ENCODE peak calls at places on chromosomes 11 and 22, in nine cellular contexts. U, R, L, S, M, B, E, V and Y are unnamed samples.

GRCh38 chr11:124798991-124799383 is 1.2 kb downstream of the MSANTD2 start:
- DNase-seq in U (peak), R (peak), L (no peak), S (no peak), M (peak), B (peak), E (peak), V (peak), Y (peak)

GRCh38 chr11:68651985-68652682 is 32.2 kb upstream of the GAL start:
- DNase-seq in U (no peak), R (no peak), L (no peak), S (no peak), M (no peak), B (no peak), E (no peak), V (no peak), Y (no peak)

GRCh38 chr11:100630898-100631297 is 56.2 kb upstream of the ARHGAP42 start:
- DNase-seq in U (no peak), R (no peak), L (no peak), S (no peak), M (no peak), B (no peak), E (no peak), V (no peak), Y (no peak)

GRCh38 chr11:75237050-75237449 is 3.5 kb upstream of the TPBGL start:
- DNase-seq in U (no peak), R (no peak), L (no peak), S (no peak), M (no peak), B (no peak), E (no peak), V (no peak), Y (no peak)

GRCh38 chr11:112784323-112785073 is 176.7 kb upstream of the NCAM1 start:
- DNase-seq in U (no peak), R (peak), L (peak), S (no peak), M (peak), B (peak), E (no peak), V (no peak), Y (peak)

GRCh38 chr11:35077709-35078695 is 61.0 kb upstream of the CD44 start:
- DNase-seq in U (peak), R (no peak), L (no peak), S (peak), M (no peak), B (no peak), E (peak), V (peak), Y (peak)

GRCh38 chr11:33735166-33735425 is 1.1 kb downstream of the CD59 start:
- DNase-seq in U (no peak), R (no peak), L (peak), S (no peak), M (peak), B (peak), E (peak), V (no peak), Y (peak)

GRCh38 chr11:36512016-36512415 is 1.9 kb upstream of the TRAF6 start:
- DNase-seq in U (no peak), R (no peak), L (no peak), S (no peak), M (peak), B (no peak), E (no peak), V (no peak), Y (peak)

GRCh38 chr11:76524461-76524860 is 79.6 kb downstream of the EMSY start:
- DNase-seq in U (peak), R (no peak), L (no peak), S (peak), M (no peak), B (no peak), E (no peak), V (no peak), Y (no peak)

GRCh38 chr11:1576825-1577224 is 4.8 kb upstream of the DUSP8 start:
- DNase-seq in U (no peak), R (no peak), L (no peak), S (no peak), M (no peak), B (no peak), E (no peak), V (no peak), Y (no peak)

GRCh38 chr11:126816655-126817054 is 183.9 kb downstream of the KIRREL3 start:
- DNase-seq in U (no peak), R (no peak), L (peak), S (no peak), M (no peak), B (no peak), E (no peak), V (peak), Y (peak)

GRCh38 chr11:125902927-125903752 is at the start of gene PUS3:
- DNase-seq in U (peak), R (peak), L (peak), S (peak), M (peak), B (peak), E (peak), V (peak), Y (peak)

GRCh38 chr11:45920531-45921477 is 1.7 kb upstream of the LARGE2 start:
- DNase-seq in U (no peak), R (peak), L (peak), S (no peak), M (no peak), B (no peak), E (no peak), V (no peak), Y (no peak)

GRCh38 chr11:1086171-1087102 is 11.8 kb downstream of the MUC2 start:
- DNase-seq in U (no peak), R (no peak), L (no peak), S (no peak), M (no peak), B (no peak), E (no peak), V (no peak), Y (no peak)

GRCh38 chr22:35987487-35987886 is 41.1 kb downstream of the RBFOX2 start:
- DNase-seq in U (no peak), R (peak), L (no peak), S (no peak), M (peak), B (no peak), E (no peak), V (no peak), Y (peak)

GRCh38 chr11:8959546-8960166 is 4.6 kb downstream of the TMEM9B start:
- DNase-seq in U (peak), R (peak), L (peak), S (peak), M (peak), B (peak), E (peak), V (peak), Y (peak)
- H3K4me3 ChIP-seq in U (no peak), R (no peak), L (no peak), S (no peak), M (no peak), B (no peak), E (no peak), V (no peak), Y (peak)

GRCh38 chr22:29299136-29299900 is 7.1 kb upstream of the GAS2L1 start:
- DNase-seq in U (no peak), R (no peak), L (no peak), S (no peak), M (no peak), B (no peak), E (no peak), V (no peak), Y (no peak)
- TF ChIP-seq EZH2phosphoT487 in U (no peak), R (no peak), L (no peak), S (no peak), M (no peak), B (no peak), E (no peak), V (no peak), Y (no peak)

GRCh38 chr22:23522642-23523251 is 57.3 kb downstream of the IGLL1 start:
- DNase-seq in U (peak), R (peak), L (peak), S (no peak), M (peak), B (peak), E (no peak), V (no peak), Y (peak)
- H3K4me3 ChIP-seq in U (peak), R (no peak), L (peak), S (no peak), M (no peak), B (peak), E (no peak), V (no peak), Y (peak)

GRCh38 chr11:16070573-16070972 is 285.8 kb downstream of the SOX6 start:
- DNase-seq in U (no peak), R (no peak), L (peak), S (no peak), M (no peak), B (peak), E (no peak), V (no peak), Y (no peak)
- TF ChIP-seq EZH2phosphoT487 in U (no peak), R (no peak), L (no peak), S (no peak), M (no peak), B (no peak), E (no peak), V (no peak), Y (no peak)

DNA sequence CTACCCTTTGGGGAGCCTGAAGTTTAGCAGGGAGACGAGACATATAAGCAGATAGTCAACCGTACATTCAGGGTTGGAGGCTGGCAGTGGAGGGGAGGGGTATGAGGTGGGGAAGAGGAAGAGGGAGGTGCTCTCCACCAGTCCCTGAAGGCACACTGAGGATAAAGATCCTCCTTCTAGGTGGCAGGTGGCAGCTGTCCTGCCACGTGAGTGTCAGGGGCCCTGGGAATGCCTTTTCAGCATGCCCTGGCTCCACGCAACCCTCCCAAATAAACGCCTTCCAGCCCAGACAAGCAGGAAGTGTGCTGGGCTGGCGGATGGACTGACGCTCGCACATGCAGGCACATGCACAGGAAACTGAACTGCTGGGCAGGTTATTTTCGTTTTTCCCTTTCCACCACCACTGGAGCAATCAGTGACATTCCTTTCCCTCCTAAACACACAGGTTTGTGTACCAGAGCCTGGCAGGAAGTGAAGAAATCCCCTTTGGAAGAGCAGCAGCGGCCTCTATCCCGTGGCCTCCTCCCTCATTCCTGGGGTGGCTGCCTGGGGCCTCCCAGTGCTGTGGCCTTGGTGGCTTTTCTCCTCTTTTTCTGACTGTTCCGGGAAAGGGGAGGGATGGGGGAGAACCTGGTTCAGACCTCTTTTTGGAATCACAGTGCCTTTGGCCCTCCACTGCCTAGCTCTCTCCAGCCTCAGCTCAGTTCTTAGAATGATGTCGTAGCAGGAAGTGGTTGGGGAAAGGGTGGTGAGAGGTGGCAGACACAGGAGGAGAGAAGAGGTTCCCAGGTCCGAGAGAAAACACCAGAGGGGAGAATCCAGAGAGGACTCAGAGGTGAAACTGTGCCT is 157.0 kb upstream of the TIMP3 start:
- DNase-seq in U (no peak), R (no peak), L (no peak), S (no peak), M (peak), B (peak), E (no peak), V (no peak), Y (peak)
- H3K4me3 ChIP-seq in U (no peak), R (no peak), L (no peak), S (no peak), M (no peak), B (no peak), E (no peak), V (no peak), Y (no peak)

GRCh38 chr11:103948331-103948730 is 88.1 kb upstream of the DDI1 start:
- DNase-seq in U (no peak), R (no peak), L (no peak), S (no peak), M (no peak), B (no peak), E (no peak), V (no peak), Y (no peak)

GRCh38 chr11:103944251-103944944 is 92.0 kb upstream of the DDI1 start:
- DNase-seq in U (no peak), R (no peak), L (no peak), S (no peak), M (no peak), B (no peak), E (no peak), V (no peak), Y (no peak)

GRCh38 chr11:103949781-103950180 is 86.7 kb upstream of the DDI1 start:
- DNase-seq in U (no peak), R (no peak), L (no peak), S (no peak), M (no peak), B (no peak), E (no peak), V (no peak), Y (no peak)

GRCh38 chr11:103946793-103947565 is 89.5 kb upstream of the DDI1 start:
- DNase-seq in U (no peak), R (no peak), L (no peak), S (no peak), M (no peak), B (no peak), E (no peak), V (no peak), Y (peak)

GRCh38 chr11:103947566-103947919 is 88.9 kb upstream of the DDI1 start:
- DNase-seq in U (peak), R (no peak), L (no peak), S (no peak), M (no peak), B (no peak), E (no peak), V (no peak), Y (peak)
- TF ChIP-seq EZH2phosphoT487 in U (no peak), R (no peak), L (no peak), S (no peak), M (no peak), B (no peak), E (no peak), V (no peak), Y (no peak)

GRCh38 chr22:46055176-46055850 is 78.4 kb upstream of the WNT7B start:
- DNase-seq in U (peak), R (peak), L (no peak), S (no peak), M (no peak), B (no peak), E (peak), V (no peak), Y (peak)
- H3K4me3 ChIP-seq in U (peak), R (peak), L (no peak), S (peak), M (no peak), B (no peak), E (peak), V (peak), Y (peak)

GRCh38 chr11:119616586-119617342 is 112.2 kb downstream of the NECTIN1 start:
- DNase-seq in U (no peak), R (no peak), L (no peak), S (no peak), M (no peak), B (no peak), E (no peak), V (no peak), Y (no peak)
- TF ChIP-seq EZH2phosphoT487 in U (no peak), R (no peak), L (no peak), S (no peak), M (no peak), B (no peak), E (no peak), V (no peak), Y (no peak)

GRCh38 chr11:64134963-64135362 is 30.9 kb downstream of the MACROD1 start:
- DNase-seq in U (no peak), R (no peak), L (no peak), S (no peak), M (no peak), B (no peak), E (no peak), V (no peak), Y (no peak)

GRCh38 chr11:64131657-64132387 is 34.1 kb downstream of the MACROD1 start:
- DNase-seq in U (no peak), R (no peak), L (peak), S (no peak), M (peak), B (no peak), E (no peak), V (no peak), Y (no peak)

GRCh38 chr11:64130618-64131017 is 35.3 kb downstream of the MACROD1 start:
- DNase-seq in U (no peak), R (no peak), L (no peak), S (no peak), M (no peak), B (no peak), E (no peak), V (no peak), Y (no peak)

GRCh38 chr11:64132982-64133705 is 32.8 kb downstream of the MACROD1 start:
- DNase-seq in U (no peak), R (no peak), L (no peak), S (no peak), M (no peak), B (no peak), E (no peak), V (no peak), Y (no peak)

GRCh38 chr11:64132388-64132771 is 33.5 kb downstream of the MACROD1 start:
- DNase-seq in U (no peak), R (peak), L (no peak), S (no peak), M (no peak), B (no peak), E (no peak), V (no peak), Y (no peak)
- H3K4me3 ChIP-seq in U (no peak), R (no peak), L (no peak), S (no peak), M (no peak), B (no peak), E (no peak), V (no peak), Y (no peak)